ENCODE peak calls at places on chromosomes 6 and 20, in five cellular contexts. W is lower lobe of right lung, Q is progenitor cell of endocrine pancreas, X is transverse colon, K is neural crest cell. S is an unnamed sample.
A peak's percentile ranks its signal among the peaks of the same experiment; 100 is the strongest.

GRCh38 chr6:11754625-11755289 is 23.8 kb downstream of the ADTRP start:
- DNase-seq in K (no peak), W (no peak), X (no peak), Q (no peak), S (no peak)

GRCh38 chr6:158311193-158311592 is 1.1 kb upstream of the TULP4 start:
- DNase-seq in X (no peak), W (no peak), Q (no peak), K (no peak), S (no peak)

GRCh38 chr20:13525225-13525940 is 113.3 kb downstream of the TASP1 start:
- DNase-seq in Q (no peak), W (no peak), X (no peak), K (no peak), S (no peak)

GRCh38 chr20:60583741-60584140 is 625.5 kb downstream of the CDH26 start:
- DNase-seq in X (no peak), W (no peak), K (no peak), Q (no peak), S (no peak)

GRCh38 chr6:148885920-148886845 is 139.4 kb downstream of the UST start:
- DNase-seq in X (no peak), Q (no peak), K (no peak), W (no peak), S (no peak)

GRCh38 chr6:24131751-24132150 is 5.7 kb downstream of the NRSN1 start:
- DNase-seq in Q (no peak), K (no peak), X (no peak), W (no peak), S (no peak)

GRCh38 chr6:44454198-44454597 is 66.7 kb downstream of the CDC5L start:
- DNase-seq in W (no peak), X (no peak), Q (no peak), K (no peak), S (no peak)

GRCh38 chr6:19538086-19538485 is 299.1 kb upstream of the ID4 start:
- DNase-seq in X (peak; percentile 19), Q (peak; percentile 42), K (no peak), W (peak; percentile 60), S (no peak)

GRCh38 chr20:31679357-31680285 is 41.9 kb downstream of the COX4I2 start:
- DNase-seq in W (no peak), X (no peak), Q (no peak), K (no peak), S (no peak)

GRCh38 chr6:135212020-135212806 is 31.1 kb downstream of the MYB start:
- DNase-seq in K (no peak), Q (no peak), X (no peak), W (no peak), S (no peak)

GRCh38 chr6:144321839-144322591 is 36.9 kb downstream of the UTRN start:
- DNase-seq in W (no peak), X (no peak), K (no peak), Q (no peak), S (no peak)

GRCh38 chr6:127972815-127973214 is 72.0 kb upstream of the THEMIS start:
- DNase-seq in K (no peak), X (no peak), W (no peak), Q (no peak), S (no peak)

GRCh38 chr6:10951675-10952282 is 64.9 kb downstream of the SYCP2L start:
- DNase-seq in Q (no peak), K (no peak), X (no peak), W (no peak), S (no peak)

GRCh38 chr6:150308812-150309475 is 59.9 kb upstream of the IYD start:
- DNase-seq in W (no peak), K (no peak), Q (no peak), X (no peak), S (no peak)

GRCh38 chr6:69216127-69216526 is 580.7 kb downstream of the LMBRD1 start:
- DNase-seq in Q (no peak), K (no peak), W (no peak), X (no peak), S (no peak)

GRCh38 chr6:116492331-116493067 is 18.9 kb upstream of the CALHM5 start:
- DNase-seq in K (no peak), Q (no peak), W (no peak), X (no peak), S (no peak)

GRCh38 chr6:58113960-58114359 is 796.5 kb downstream of the PRIM2 start:
- DNase-seq in K (no peak), Q (no peak), X (no peak), W (no peak), S (no peak)
- TF ChIP-seq CTCF in K (no peak), Q (no peak), X (no peak), W (no peak), S (no peak)

GRCh38 chr6:121319603-121320002 is 14.7 kb downstream of the TBC1D32 start:
- DNase-seq in X (no peak), K (no peak), W (no peak), Q (no peak), S (no peak)

GRCh38 chr6:121321282-121321681 is 13.0 kb downstream of the TBC1D32 start:
- DNase-seq in X (no peak), W (no peak), Q (no peak), K (no peak), S (no peak)

GRCh38 chr6:121314407-121315112 is 19.7 kb downstream of the TBC1D32 start:
- DNase-seq in X (no peak), K (no peak), Q (no peak), W (no peak), S (no peak)

DNA sequence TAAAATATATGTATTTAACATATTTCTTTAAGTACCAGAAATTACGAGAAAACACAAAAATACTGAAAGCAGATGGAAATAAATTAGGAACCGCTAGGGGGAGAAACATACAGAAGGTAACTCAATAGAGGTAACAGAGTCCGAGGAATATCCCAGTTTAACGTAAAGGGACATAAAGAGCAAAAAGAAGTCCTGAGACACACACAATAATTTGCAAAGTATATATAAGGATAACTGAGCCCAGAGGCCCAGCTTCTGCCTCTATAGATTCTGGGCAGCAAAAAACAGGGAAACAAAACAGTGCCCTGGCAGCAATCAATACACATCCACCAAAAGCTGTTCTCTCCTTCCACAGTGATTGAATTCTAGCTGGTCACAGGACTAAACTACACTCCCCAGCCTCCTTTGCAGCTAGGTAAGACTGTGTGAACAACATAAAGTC is 15.1 kb downstream of the TBC1D32 start:
- DNase-seq in K (no peak), Q (no peak), X (no peak), W (no peak), S (no peak)
- TF ChIP-seq CTCF in K (peak; percentile 75), Q (peak; percentile 75), X (peak; percentile 39), W (peak; percentile 28), S (peak; percentile 85)

DNA sequence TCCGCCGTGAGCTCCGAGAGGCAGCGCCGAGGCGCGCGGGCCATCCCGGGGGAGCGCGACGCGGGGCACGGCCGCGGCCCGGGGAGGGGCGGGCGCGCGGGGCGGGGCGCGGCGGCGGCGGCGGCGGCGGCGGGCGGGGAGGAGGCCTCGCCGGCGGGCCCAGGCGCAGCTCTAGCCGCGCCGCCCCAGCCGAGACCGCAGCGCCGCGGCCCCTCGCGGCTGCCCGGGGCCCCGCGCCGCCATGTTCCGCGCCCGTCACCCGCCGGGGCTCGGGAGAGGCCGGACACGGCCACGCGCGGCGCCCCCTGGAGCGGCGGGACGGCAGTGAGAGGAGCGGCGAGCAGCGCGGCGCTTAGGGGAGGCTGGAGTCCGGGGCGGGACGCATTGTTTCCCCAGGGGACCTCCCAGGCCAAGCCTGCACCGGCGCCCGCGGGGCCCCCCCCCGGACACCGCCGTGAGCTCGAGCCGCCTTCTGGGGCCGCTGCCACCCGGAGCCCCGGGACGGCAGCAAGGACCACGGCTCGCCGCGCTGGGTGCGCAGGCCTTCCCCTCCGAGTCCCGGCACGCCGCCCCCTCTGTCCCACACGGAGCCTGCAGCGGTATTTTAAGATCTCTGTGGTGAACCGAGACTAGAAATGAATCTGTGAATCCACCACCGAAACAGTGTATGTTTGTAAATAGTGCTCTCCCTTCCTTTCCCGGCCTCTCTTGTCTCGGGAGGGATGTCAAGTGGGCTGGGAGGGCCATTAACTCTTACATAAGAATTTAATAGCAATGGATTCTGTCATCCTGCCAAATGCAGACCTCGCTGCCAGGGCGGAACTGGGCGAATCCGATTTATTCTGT is at the start of gene KIF13A:
- DNase-seq in Q (peak; percentile 61), W (peak; percentile 81), X (peak; percentile 65), K (peak; percentile 50), S (no peak)
- TF ChIP-seq CTCF in Q (peak; percentile 43), W (peak; percentile 23), X (peak; percentile 18), K (peak; percentile 46), S (peak; percentile 70)

GRCh38 chr20:622161-622560 is 12.1 kb upstream of the TCF15 start:
- DNase-seq in X (no peak), K (no peak), W (peak; percentile 13), Q (no peak), S (no peak)

GRCh38 chr20:623704-624103 is 13.6 kb upstream of the TCF15 start:
- DNase-seq in W (peak; percentile 1), Q (no peak), K (no peak), X (no peak), S (no peak)

GRCh38 chr20:623041-623440 is 12.9 kb upstream of the TCF15 start:
- DNase-seq in W (peak; percentile 28), X (no peak), K (no peak), Q (no peak), S (no peak)

GRCh38 chr20:625360-625932 is 15.3 kb upstream of the TCF15 start:
- DNase-seq in W (peak; percentile 7), K (no peak), Q (no peak), X (no peak), S (no peak)

DNA sequence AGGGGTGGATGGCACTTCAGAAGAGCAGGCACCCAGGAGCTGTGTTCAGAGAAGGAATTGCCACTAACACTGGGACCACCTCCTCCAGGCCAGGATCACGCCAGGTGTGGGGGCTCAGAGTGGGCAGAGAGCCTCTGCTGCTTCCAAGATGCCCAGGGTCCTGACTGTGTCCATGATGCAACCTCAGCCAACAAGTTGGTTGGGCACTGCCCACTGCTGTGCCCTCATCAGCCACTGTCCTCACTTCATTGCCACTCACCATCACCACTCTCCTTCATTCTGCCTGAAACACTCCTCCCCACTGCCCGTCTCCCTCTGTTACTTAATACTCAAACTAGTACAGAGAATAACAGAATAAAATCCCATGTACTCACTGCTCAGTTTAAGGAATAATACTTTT is 16.5 kb upstream of the TCF15 start:
- DNase-seq in X (no peak), Q (no peak), W (peak; percentile 10), K (no peak), S (no peak)
- TF ChIP-seq CTCF in X (no peak), Q (no peak), W (no peak), K (no peak), S (no peak)

DNA sequence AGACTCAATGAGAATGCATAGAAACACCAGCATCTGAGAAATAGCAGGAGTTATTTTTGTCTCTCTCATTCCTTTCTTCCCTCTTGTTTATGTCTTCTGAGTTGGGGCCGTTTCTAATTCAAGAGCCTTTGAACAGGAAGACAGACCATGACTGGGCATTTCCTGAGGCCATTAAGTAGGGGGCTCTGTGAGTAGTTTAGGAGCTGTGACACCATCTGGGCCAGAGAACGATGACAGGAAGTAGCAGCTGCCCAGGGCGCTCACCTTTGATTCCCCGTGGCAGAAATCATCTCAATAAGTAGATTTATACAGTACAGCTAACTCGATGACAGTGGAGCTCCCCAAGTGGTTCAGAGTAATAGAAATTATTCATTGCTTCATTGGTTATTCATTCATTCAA is 298.4 kb upstream of the PLN start:
- DNase-seq in Q (no peak), X (no peak), W (no peak), K (no peak), S (no peak)
- TF ChIP-seq CTCF in Q (no peak), X (no peak), W (no peak), K (no peak), S (no peak)

S was measured in chondrocyte.